ENCODE peak calls at places on chromosomes 5 and 9, in seven cellular contexts. One of them, this sample, is unnamed.
A peak's percentile ranks its signal among the peaks of the same experiment; 100 is the strongest.

GRCh38 chr9:112072721-112073553 is 102.2 kb downstream of the SUSD1 start:
- DNase-seq in GM23248: peak; percentile 92
- DNase-seq in heart left ventricle: no peak
- DNase-seq in kidney: no peak
- DNase-seq in astrocyte: peak; percentile 97
- DNase-seq in CD4-positive, CD25-positive, alpha-beta regulatory T cell: no peak
- DNase-seq in H1: no peak
- DNase-seq in this sample: no peak

GRCh38 chr9:120100595-120100994 is 479.4 kb downstream of the CDK5RAP2 start:
- DNase-seq in CD4-positive, CD25-positive, alpha-beta regulatory T cell: no peak
- DNase-seq in astrocyte: no peak
- DNase-seq in GM23248: no peak
- DNase-seq in H1: no peak
- DNase-seq in heart left ventricle: no peak
- DNase-seq in kidney: no peak
- DNase-seq in this sample: no peak

GRCh38 chr5:97002983-97003382 is 67.1 kb downstream of the LNPEP start:
- DNase-seq in H1: no peak
- DNase-seq in heart left ventricle: no peak
- DNase-seq in GM23248: peak; percentile 20
- DNase-seq in kidney: no peak
- DNase-seq in CD4-positive, CD25-positive, alpha-beta regulatory T cell: no peak
- DNase-seq in astrocyte: no peak
- DNase-seq in this sample: no peak

GRCh38 chr9:118644066-118644465 is 725.2 kb downstream of the BRINP1 start:
- DNase-seq in GM23248: no peak
- DNase-seq in CD4-positive, CD25-positive, alpha-beta regulatory T cell: no peak
- DNase-seq in astrocyte: no peak
- DNase-seq in kidney: no peak
- DNase-seq in heart left ventricle: no peak
- DNase-seq in H1: no peak
- DNase-seq in this sample: no peak

GRCh38 chr5:10228288-10228687 is 21.4 kb downstream of the ATPSCKMT start:
- DNase-seq in astrocyte: no peak
- DNase-seq in heart left ventricle: no peak
- DNase-seq in GM23248: no peak
- DNase-seq in kidney: no peak
- DNase-seq in CD4-positive, CD25-positive, alpha-beta regulatory T cell: no peak
- DNase-seq in H1: no peak
- DNase-seq in this sample: no peak

GRCh38 chr5:59759600-59760357 is 133.7 kb downstream of the PDE4D start:
- DNase-seq in heart left ventricle: no peak
- DNase-seq in astrocyte: no peak
- DNase-seq in kidney: no peak
- DNase-seq in GM23248: peak; percentile 36
- DNase-seq in H1: no peak
- DNase-seq in CD4-positive, CD25-positive, alpha-beta regulatory T cell: no peak
- DNase-seq in this sample: no peak

GRCh38 chr5:124732349-124732875 is 14.0 kb downstream of the ZNF608 start:
- DNase-seq in heart left ventricle: no peak
- DNase-seq in astrocyte: no peak
- DNase-seq in H1: no peak
- DNase-seq in CD4-positive, CD25-positive, alpha-beta regulatory T cell: no peak
- DNase-seq in kidney: no peak
- DNase-seq in GM23248: no peak
- DNase-seq in this sample: no peak

GRCh38 chr9:92179286-92180002 is 64.2 kb upstream of the SPTLC1 start:
- DNase-seq in heart left ventricle: no peak
- DNase-seq in GM23248: no peak
- DNase-seq in H1: no peak
- DNase-seq in kidney: no peak
- DNase-seq in CD4-positive, CD25-positive, alpha-beta regulatory T cell: no peak
- DNase-seq in astrocyte: no peak
- DNase-seq in this sample: no peak

GRCh38 chr5:168940712-168941111 is 360.2 kb downstream of the SLIT3 start:
- DNase-seq in kidney: no peak
- DNase-seq in CD4-positive, CD25-positive, alpha-beta regulatory T cell: no peak
- DNase-seq in GM23248: no peak
- DNase-seq in astrocyte: no peak
- DNase-seq in heart left ventricle: no peak
- DNase-seq in H1: no peak
- DNase-seq in this sample: no peak

GRCh38 chr9:89536145-89536574 is 38.2 kb upstream of the SEMA4D start:
- DNase-seq in H1: no peak
- DNase-seq in GM23248: no peak
- DNase-seq in heart left ventricle: no peak
- DNase-seq in astrocyte: no peak
- DNase-seq in CD4-positive, CD25-positive, alpha-beta regulatory T cell: peak; percentile 66
- DNase-seq in kidney: no peak
- DNase-seq in this sample: no peak

GRCh38 chr5:139561655-139562451 is 714 bp downstream of the UBE2D2 start:
- DNase-seq in CD4-positive, CD25-positive, alpha-beta regulatory T cell: peak; percentile 38
- DNase-seq in GM23248: peak; percentile 73
- DNase-seq in heart left ventricle: peak; percentile 58
- DNase-seq in astrocyte: peak; percentile 25
- DNase-seq in kidney: no peak
- DNase-seq in H1: no peak
- DNase-seq in this sample: no peak

GRCh38 chr5:50744761-50745160 is 78.3 kb downstream of the PARP8 start:
- DNase-seq in kidney: no peak
- DNase-seq in CD4-positive, CD25-positive, alpha-beta regulatory T cell: peak; percentile 34
- DNase-seq in astrocyte: peak; percentile 35
- DNase-seq in H1: no peak
- DNase-seq in GM23248: peak; percentile 46
- DNase-seq in heart left ventricle: no peak
- DNase-seq in this sample: no peak

GRCh38 chr5:72138943-72139467 is 31.7 kb downstream of the MAP1B start:
- DNase-seq in GM23248: peak; percentile 97
- DNase-seq in heart left ventricle: no peak
- DNase-seq in CD4-positive, CD25-positive, alpha-beta regulatory T cell: no peak
- DNase-seq in H1: no peak
- DNase-seq in kidney: no peak
- DNase-seq in astrocyte: peak; percentile 98
- DNase-seq in this sample: no peak

GRCh38 chr5:1202026-1202797 is 817 bp downstream of the SLC6A19 start:
- DNase-seq in astrocyte: no peak
- DNase-seq in GM23248: no peak
- DNase-seq in CD4-positive, CD25-positive, alpha-beta regulatory T cell: no peak
- DNase-seq in H1: no peak
- DNase-seq in heart left ventricle: no peak
- DNase-seq in kidney: peak; percentile 69
- DNase-seq in this sample: no peak
- H3K27ac ChIP-seq in astrocyte: no peak overlapping the region
- H3K27ac ChIP-seq in GM23248: no peak overlapping the region
- H3K27ac ChIP-seq in CD4-positive, CD25-positive, alpha-beta regulatory T cell: no peak overlapping the region
- H3K27ac ChIP-seq in H1: no peak overlapping the region
- H3K27ac ChIP-seq in heart left ventricle: no peak overlapping the region
- H3K27ac ChIP-seq in kidney: peak overlapping the region; percentile 6
- H3K27ac ChIP-seq in this sample: no peak overlapping the region

GRCh38 chr5:113217619-113218184 is 217.1 kb downstream of the TSSK1B start:
- DNase-seq in GM23248: no peak
- DNase-seq in heart left ventricle: no peak
- DNase-seq in kidney: no peak
- DNase-seq in astrocyte: no peak
- DNase-seq in H1: no peak
- DNase-seq in CD4-positive, CD25-positive, alpha-beta regulatory T cell: no peak
- DNase-seq in this sample: no peak
- H3K27ac ChIP-seq in GM23248: no peak overlapping the region
- H3K27ac ChIP-seq in heart left ventricle: peak overlapping the region; percentile 68
- H3K27ac ChIP-seq in kidney: no peak overlapping the region
- H3K27ac ChIP-seq in astrocyte: no peak overlapping the region
- H3K27ac ChIP-seq in H1: no peak overlapping the region
- H3K27ac ChIP-seq in CD4-positive, CD25-positive, alpha-beta regulatory T cell: no peak overlapping the region
- H3K27ac ChIP-seq in this sample: no peak overlapping the region

DNA sequence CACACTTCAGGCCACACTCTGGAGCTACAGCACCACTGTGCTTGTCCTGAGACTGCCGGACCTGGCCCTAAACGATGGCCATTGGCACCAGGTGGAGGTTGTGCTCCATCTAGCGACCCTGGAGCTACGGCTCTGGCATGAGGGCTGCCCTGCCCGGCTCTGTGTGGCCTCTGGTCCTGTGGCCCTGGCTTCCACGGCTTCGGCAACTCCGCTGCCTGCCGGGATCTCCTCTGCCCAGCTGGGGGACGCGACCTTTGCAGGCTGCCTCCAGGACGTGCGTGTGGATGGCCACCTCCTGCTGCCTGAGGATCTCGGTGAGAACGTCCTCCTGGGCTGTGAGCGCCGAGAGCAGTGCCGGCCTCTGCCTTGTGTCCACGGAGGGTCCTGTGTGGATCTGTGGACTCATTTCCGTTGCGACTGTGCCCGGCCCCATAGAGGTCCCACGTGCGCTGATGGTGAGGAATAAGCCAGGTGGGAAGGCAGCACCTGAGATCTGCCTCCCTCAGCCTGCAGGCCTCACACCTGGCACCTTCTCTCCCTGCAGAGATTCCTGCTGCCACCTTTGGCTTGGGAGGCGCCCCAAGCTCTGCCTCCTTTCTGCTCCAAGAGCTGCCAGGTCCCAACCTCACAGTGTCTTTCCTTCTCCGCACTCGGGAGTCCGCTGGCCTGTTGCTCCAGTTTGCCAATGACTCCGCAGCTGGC is 14.7 kb downstream of the CRB2 start:
- DNase-seq in GM23248: no peak
- DNase-seq in astrocyte: no peak
- DNase-seq in CD4-positive, CD25-positive, alpha-beta regulatory T cell: no peak
- DNase-seq in heart left ventricle: no peak
- DNase-seq in H1: no peak
- DNase-seq in kidney: no peak
- DNase-seq in this sample: no peak
- H3K27ac ChIP-seq in GM23248: no peak overlapping the region
- H3K27ac ChIP-seq in astrocyte: no peak overlapping the region
- H3K27ac ChIP-seq in CD4-positive, CD25-positive, alpha-beta regulatory T cell: no peak overlapping the region
- H3K27ac ChIP-seq in heart left ventricle: no peak overlapping the region
- H3K27ac ChIP-seq in H1: no peak overlapping the region
- H3K27ac ChIP-seq in kidney: no peak overlapping the region
- H3K27ac ChIP-seq in this sample: no peak overlapping the region

GRCh38 chr5:53355930-53356329 is 124.5 kb upstream of the FST start:
- DNase-seq in kidney: no peak
- DNase-seq in CD4-positive, CD25-positive, alpha-beta regulatory T cell: no peak
- DNase-seq in GM23248: no peak
- DNase-seq in H1: no peak
- DNase-seq in heart left ventricle: no peak
- DNase-seq in astrocyte: peak; percentile 37
- DNase-seq in this sample: no peak

GRCh38 chr5:53357439-53357838 is 123.0 kb upstream of the FST start:
- DNase-seq in heart left ventricle: no peak
- DNase-seq in kidney: no peak
- DNase-seq in astrocyte: no peak
- DNase-seq in H1: no peak
- DNase-seq in GM23248: no peak
- DNase-seq in CD4-positive, CD25-positive, alpha-beta regulatory T cell: no peak
- DNase-seq in this sample: no peak

GRCh38 chr5:53350991-53351770 is 129.2 kb upstream of the FST start:
- DNase-seq in CD4-positive, CD25-positive, alpha-beta regulatory T cell: no peak
- DNase-seq in GM23248: no peak
- DNase-seq in kidney: no peak
- DNase-seq in heart left ventricle: no peak
- DNase-seq in astrocyte: no peak
- DNase-seq in H1: no peak
- DNase-seq in this sample: no peak

GRCh38 chr5:53358794-53359193 is 121.6 kb upstream of the FST start:
- DNase-seq in H1: no peak
- DNase-seq in kidney: no peak
- DNase-seq in astrocyte: no peak
- DNase-seq in CD4-positive, CD25-positive, alpha-beta regulatory T cell: no peak
- DNase-seq in heart left ventricle: no peak
- DNase-seq in GM23248: no peak
- DNase-seq in this sample: no peak

GRCh38 chr5:53355316-53355715 is 125.1 kb upstream of the FST start:
- DNase-seq in kidney: no peak
- DNase-seq in astrocyte: peak; percentile 72
- DNase-seq in H1: no peak
- DNase-seq in CD4-positive, CD25-positive, alpha-beta regulatory T cell: no peak
- DNase-seq in GM23248: no peak
- DNase-seq in heart left ventricle: no peak
- DNase-seq in this sample: no peak
- H3K27ac ChIP-seq in kidney: no peak overlapping the region
- H3K27ac ChIP-seq in astrocyte: no peak overlapping the region
- H3K27ac ChIP-seq in H1: no peak overlapping the region
- H3K27ac ChIP-seq in CD4-positive, CD25-positive, alpha-beta regulatory T cell: no peak overlapping the region
- H3K27ac ChIP-seq in GM23248: no peak overlapping the region
- H3K27ac ChIP-seq in heart left ventricle: no peak overlapping the region
- H3K27ac ChIP-seq in this sample: no peak overlapping the region

GRCh38 chr5:156595132-156595787 is 254.8 kb upstream of the PPP1R2B start:
- DNase-seq in heart left ventricle: peak; percentile 57
- DNase-seq in CD4-positive, CD25-positive, alpha-beta regulatory T cell: no peak
- DNase-seq in astrocyte: peak; percentile 33
- DNase-seq in GM23248: peak; percentile 2
- DNase-seq in kidney: no peak
- DNase-seq in H1: no peak
- DNase-seq in this sample: no peak
- H3K27ac ChIP-seq in heart left ventricle: peak overlapping the region; percentile 71
- H3K27ac ChIP-seq in CD4-positive, CD25-positive, alpha-beta regulatory T cell: no peak overlapping the region
- H3K27ac ChIP-seq in astrocyte: no peak overlapping the region
- H3K27ac ChIP-seq in GM23248: no peak overlapping the region
- H3K27ac ChIP-seq in kidney: no peak overlapping the region
- H3K27ac ChIP-seq in H1: no peak overlapping the region
- H3K27ac ChIP-seq in this sample: no peak overlapping the region

GRCh38 chr9:122822056-122822455 is 6.3 kb downstream of the PDCL start:
- DNase-seq in astrocyte: no peak
- DNase-seq in CD4-positive, CD25-positive, alpha-beta regulatory T cell: no peak
- DNase-seq in heart left ventricle: no peak
- DNase-seq in kidney: no peak
- DNase-seq in GM23248: no peak
- DNase-seq in H1: no peak
- DNase-seq in this sample: no peak
- H3K27ac ChIP-seq in astrocyte: no peak overlapping the region
- H3K27ac ChIP-seq in CD4-positive, CD25-positive, alpha-beta regulatory T cell: no peak overlapping the region
- H3K27ac ChIP-seq in heart left ventricle: peak overlapping the region; percentile 67
- H3K27ac ChIP-seq in kidney: no peak overlapping the region
- H3K27ac ChIP-seq in GM23248: no peak overlapping the region
- H3K27ac ChIP-seq in H1: no peak overlapping the region
- H3K27ac ChIP-seq in this sample: no peak overlapping the region

DNA sequence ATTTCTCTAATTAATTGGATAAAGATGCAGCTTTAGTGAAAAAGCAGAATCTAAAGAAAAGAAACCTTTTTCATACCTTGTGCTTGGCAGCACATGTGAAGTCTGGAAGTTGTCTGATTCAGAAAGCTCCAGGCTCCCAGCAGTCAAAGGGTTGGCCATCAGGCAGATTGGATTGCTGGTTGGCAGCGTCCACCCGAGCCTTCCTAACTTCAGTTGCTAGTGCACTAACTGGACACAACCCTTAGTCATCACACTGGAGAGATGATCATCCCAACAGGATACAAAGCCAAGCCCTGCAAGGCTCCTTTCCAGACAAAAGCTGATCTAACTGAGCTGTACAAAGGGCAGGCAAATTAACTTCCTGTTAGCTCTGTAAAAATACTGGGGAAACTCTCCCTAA is 185.5 kb downstream of the SNX18 start:
- DNase-seq in GM23248: peak; percentile 96
- DNase-seq in heart left ventricle: no peak
- DNase-seq in H1: no peak
- DNase-seq in astrocyte: peak; percentile 91
- DNase-seq in kidney: peak; percentile 66
- DNase-seq in CD4-positive, CD25-positive, alpha-beta regulatory T cell: no peak
- DNase-seq in this sample: no peak
- H3K27ac ChIP-seq in GM23248: peak overlapping the region; percentile 67
- H3K27ac ChIP-seq in heart left ventricle: peak overlapping the region; percentile 67
- H3K27ac ChIP-seq in H1: no peak overlapping the region
- H3K27ac ChIP-seq in astrocyte: peak overlapping the region; percentile 8
- H3K27ac ChIP-seq in kidney: no peak overlapping the region
- H3K27ac ChIP-seq in CD4-positive, CD25-positive, alpha-beta regulatory T cell: no peak overlapping the region
- H3K27ac ChIP-seq in this sample: no peak overlapping the region